ENCODE peak calls at places on chromosomes 11 and 22, in five cellular contexts. One of them, this sample, is unnamed.
A peak's percentile ranks its signal among the peaks of the same experiment; 100 is the strongest.

GRCh38 chr22:17942721-17943120 is 81.6 kb downstream of the MICAL3 start:
- DNase-seq in ascending aorta: no peak
- DNase-seq in H1: no peak
- DNase-seq in tibial artery: no peak
- DNase-seq in lower lobe of right lung: no peak
- DNase-seq in this sample: no peak

GRCh38 chr11:93248602-93249001 is 50.8 kb upstream of the SLC36A4 start:
- DNase-seq in ascending aorta: no peak
- DNase-seq in H1: no peak
- DNase-seq in lower lobe of right lung: no peak
- DNase-seq in tibial artery: no peak
- DNase-seq in this sample: no peak

GRCh38 chr22:19497245-19497644 is 17.5 kb downstream of the CDC45 start:
- DNase-seq in H1: no peak
- DNase-seq in ascending aorta: peak; percentile 50
- DNase-seq in lower lobe of right lung: no peak
- DNase-seq in tibial artery: peak; percentile 43
- DNase-seq in this sample: no peak

GRCh38 chr11:79691445-79691844 is 250.6 kb upstream of the TENM4 start:
- DNase-seq in H1: no peak
- DNase-seq in ascending aorta: no peak
- DNase-seq in tibial artery: no peak
- DNase-seq in lower lobe of right lung: no peak
- DNase-seq in this sample: no peak

GRCh38 chr22:30159082-30159481 is 78.8 kb downstream of the HORMAD2 start:
- DNase-seq in H1: no peak
- DNase-seq in lower lobe of right lung: no peak
- DNase-seq in tibial artery: no peak
- DNase-seq in ascending aorta: no peak
- DNase-seq in this sample: no peak

GRCh38 chr11:38867338-38867737 is 2269.3 kb upstream of the RAG2 start:
- DNase-seq in ascending aorta: no peak
- DNase-seq in lower lobe of right lung: no peak
- DNase-seq in H1: no peak
- DNase-seq in tibial artery: no peak
- DNase-seq in this sample: no peak

GRCh38 chr22:19579113-19579811 is 55.1 kb upstream of the CLDN5 start:
- DNase-seq in ascending aorta: no peak
- DNase-seq in tibial artery: no peak
- DNase-seq in lower lobe of right lung: no peak
- DNase-seq in H1: no peak
- DNase-seq in this sample: no peak

GRCh38 chr11:818396-819128 is at the start of gene PNPLA2:
- DNase-seq in ascending aorta: peak; percentile 82
- DNase-seq in tibial artery: no peak
- DNase-seq in lower lobe of right lung: no peak
- DNase-seq in H1: peak; percentile 69
- DNase-seq in this sample: no peak

GRCh38 chr11:68956142-68956541 is 24.6 kb downstream of the MRGPRD start:
- DNase-seq in tibial artery: peak; percentile 62
- DNase-seq in H1: peak; percentile 85
- DNase-seq in lower lobe of right lung: no peak
- DNase-seq in ascending aorta: no peak
- DNase-seq in this sample: no peak

GRCh38 chr11:74070713-74071506 is 62.0 kb upstream of the UCP3 start:
- DNase-seq in lower lobe of right lung: no peak
- DNase-seq in H1: no peak
- DNase-seq in tibial artery: no peak
- DNase-seq in ascending aorta: no peak
- DNase-seq in this sample: no peak

GRCh38 chr11:11420512-11420911 is 67.5 kb upstream of the CSNK2A3 start:
- DNase-seq in H1: no peak
- DNase-seq in lower lobe of right lung: no peak
- DNase-seq in tibial artery: no peak
- DNase-seq in ascending aorta: no peak
- DNase-seq in this sample: no peak

GRCh38 chr11:65817815-65818680 is 15.7 kb upstream of the SNX32 start:
- DNase-seq in ascending aorta: peak; percentile 95
- DNase-seq in tibial artery: peak; percentile 95
- DNase-seq in lower lobe of right lung: peak; percentile 96
- DNase-seq in H1: peak; percentile 99
- DNase-seq in this sample: peak; percentile 54

GRCh38 chr11:16610738-16611388 is 127.6 kb upstream of the C11orf58 start:
- DNase-seq in lower lobe of right lung: peak; percentile 34
- DNase-seq in H1: peak; percentile 70
- DNase-seq in tibial artery: no peak
- DNase-seq in ascending aorta: no peak
- DNase-seq in this sample: no peak

GRCh38 chr11:16612234-16612571 is 126.2 kb upstream of the C11orf58 start:
- DNase-seq in H1: no peak
- DNase-seq in ascending aorta: no peak
- DNase-seq in lower lobe of right lung: no peak
- DNase-seq in tibial artery: no peak
- DNase-seq in this sample: no peak

GRCh38 chr11:16613401-16614381 is 124.8 kb upstream of the C11orf58 start:
- DNase-seq in H1: peak; percentile 92
- DNase-seq in tibial artery: peak; percentile 93
- DNase-seq in lower lobe of right lung: peak; percentile 87
- DNase-seq in ascending aorta: peak; percentile 88
- DNase-seq in this sample: no peak

GRCh38 chr11:16611395-16612233 is 126.8 kb upstream of the C11orf58 start:
- DNase-seq in H1: no peak
- DNase-seq in lower lobe of right lung: no peak
- DNase-seq in tibial artery: no peak
- DNase-seq in ascending aorta: no peak
- DNase-seq in this sample: no peak

GRCh38 chr11:16612801-16613400 is 125.5 kb upstream of the C11orf58 start:
- DNase-seq in tibial artery: no peak
- DNase-seq in H1: no peak
- DNase-seq in ascending aorta: no peak
- DNase-seq in lower lobe of right lung: no peak
- DNase-seq in this sample: no peak
- H3K27me3 ChIP-seq in tibial artery: no peaks in the 10 kb centered on the region
- H3K27me3 ChIP-seq in H1: peaks cover 82% of the 10 kb centered on the region
- H3K27me3 ChIP-seq in ascending aorta: peaks cover 5% of the 10 kb centered on the region
- H3K27me3 ChIP-seq in lower lobe of right lung: peaks cover 80% of the 10 kb centered on the region
- H3K27me3 ChIP-seq in this sample: peaks cover 61% of the 10 kb centered on the region

DNA sequence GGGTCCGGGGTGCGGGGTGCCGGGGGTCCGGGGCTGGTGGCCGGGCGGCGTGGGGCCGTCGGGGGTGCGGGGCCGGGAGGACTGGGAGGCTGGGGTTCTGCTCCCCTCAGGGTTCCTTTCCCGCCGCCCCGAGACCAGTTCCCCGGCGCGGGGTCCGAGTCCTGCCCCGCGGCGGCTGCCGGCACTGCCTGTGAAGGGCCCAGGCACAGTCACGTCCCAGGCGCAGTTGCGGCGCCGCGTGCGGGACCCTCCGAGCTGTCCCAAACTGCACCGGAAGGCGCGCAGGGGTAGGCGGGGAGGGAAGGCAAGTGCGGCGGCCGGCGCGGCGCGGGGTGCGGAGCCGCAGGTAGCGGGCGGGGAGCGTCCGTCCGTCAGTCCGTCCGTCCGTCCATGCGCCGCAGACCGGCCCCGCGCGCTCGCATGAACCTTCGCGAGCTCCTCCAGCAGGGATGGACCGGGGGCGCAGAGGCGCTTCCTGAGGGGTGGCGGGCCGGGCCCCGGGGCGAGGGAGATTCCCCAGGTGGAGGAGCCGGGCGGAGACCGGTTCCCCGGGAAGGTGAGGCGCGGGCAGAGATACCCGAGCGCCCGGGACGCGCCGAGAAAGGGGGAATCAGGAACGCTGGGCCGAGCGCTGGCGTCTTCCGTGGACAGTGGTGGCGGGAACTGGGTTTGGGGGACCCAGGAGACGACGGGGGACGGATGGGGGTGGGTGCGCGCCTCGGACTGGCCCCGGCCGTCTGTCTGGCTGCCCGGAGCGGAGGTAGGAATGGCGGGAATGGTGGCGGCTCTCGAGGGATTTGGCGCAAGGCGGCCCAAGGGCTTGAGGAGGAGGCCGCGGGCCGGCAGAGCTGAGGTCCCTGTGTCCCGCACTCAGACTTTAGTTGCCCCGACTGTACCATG is 3.1 kb upstream of the ADORA2A start:
- DNase-seq in lower lobe of right lung: peak; percentile 62
- DNase-seq in H1: peak; percentile 77
- DNase-seq in tibial artery: no peak
- DNase-seq in ascending aorta: no peak
- DNase-seq in this sample: no peak
- H3K27ac ChIP-seq in lower lobe of right lung: peak overlapping the region; percentile 77
- H3K27ac ChIP-seq in H1: no peak overlapping the region
- H3K27ac ChIP-seq in tibial artery: no peak overlapping the region
- H3K27ac ChIP-seq in ascending aorta: no peak overlapping the region
- H3K27ac ChIP-seq in this sample: no peak overlapping the region

GRCh38 chr11:19714093-19714386 is 1.4 kb downstream of the NAV2 start:
- DNase-seq in ascending aorta: no peak
- DNase-seq in tibial artery: peak; percentile 74
- DNase-seq in H1: peak; percentile 67
- DNase-seq in lower lobe of right lung: no peak
- DNase-seq in this sample: no peak
- H3K27me3 ChIP-seq in ascending aorta: no peaks in the 10 kb centered on the region
- H3K27me3 ChIP-seq in tibial artery: no peaks in the 10 kb centered on the region
- H3K27me3 ChIP-seq in H1: peaks cover 33% of the 10 kb centered on the region
- H3K27me3 ChIP-seq in lower lobe of right lung: peaks cover 19% of the 10 kb centered on the region
- H3K27me3 ChIP-seq in this sample: peaks cover 21% of the 10 kb centered on the region

GRCh38 chr11:61535998-61536675 is 27.6 kb downstream of the LRRC10B start:
- DNase-seq in H1: no peak
- DNase-seq in tibial artery: no peak
- DNase-seq in ascending aorta: no peak
- DNase-seq in lower lobe of right lung: no peak
- DNase-seq in this sample: no peak
- H3K27ac ChIP-seq in H1: no peak overlapping the region
- H3K27ac ChIP-seq in tibial artery: no peak overlapping the region
- H3K27ac ChIP-seq in ascending aorta: no peak overlapping the region
- H3K27ac ChIP-seq in lower lobe of right lung: no peak overlapping the region
- H3K27ac ChIP-seq in this sample: no peak overlapping the region

DNA sequence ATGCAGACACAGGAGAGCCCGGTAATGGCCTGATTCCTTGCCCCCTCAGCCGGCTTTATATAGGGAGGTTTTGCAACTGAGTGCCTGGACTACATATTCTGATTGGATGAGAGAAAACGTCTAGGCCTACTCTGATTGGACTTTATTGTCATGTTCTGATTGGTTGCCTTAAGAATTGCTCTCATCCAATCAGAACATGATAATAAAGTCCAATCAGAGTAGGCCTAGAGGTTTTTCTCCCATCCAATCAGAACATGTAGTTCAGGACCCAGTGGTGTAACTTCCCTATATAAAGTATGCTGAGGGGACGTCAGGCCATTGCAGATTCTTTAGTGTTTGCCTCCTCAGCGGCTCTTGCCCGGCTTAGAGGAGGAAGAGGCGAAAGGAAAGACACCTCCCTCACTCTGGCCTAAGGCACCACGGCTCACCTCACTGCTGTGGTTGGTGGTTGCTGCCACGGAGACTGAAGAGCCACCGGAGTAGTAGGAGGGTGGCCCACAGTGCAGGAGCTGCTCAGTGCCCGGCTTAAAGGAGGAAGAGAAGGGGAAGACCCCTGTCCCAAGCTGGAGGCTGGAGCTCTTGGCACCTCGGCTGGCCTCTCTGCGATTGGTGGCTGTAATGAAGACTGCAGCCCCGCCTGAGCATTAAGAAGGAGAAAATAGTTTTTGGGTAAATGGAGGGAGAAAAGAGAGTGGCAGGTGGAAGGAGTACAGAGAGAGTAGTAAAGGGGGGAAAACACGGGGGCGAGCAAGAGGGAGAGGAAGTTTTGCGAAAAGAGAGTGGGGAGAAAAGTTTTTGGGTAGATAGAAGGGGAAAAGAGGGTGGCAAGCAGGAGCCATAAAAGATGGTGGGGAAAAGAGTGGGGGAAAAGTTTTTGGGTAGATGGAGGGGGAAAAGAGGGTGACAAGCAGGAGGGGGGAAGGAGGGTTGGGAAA is 116.7 kb upstream of the SERPIND1 start:
- DNase-seq in ascending aorta: no peak
- DNase-seq in tibial artery: no peak
- DNase-seq in H1: peak; percentile 16
- DNase-seq in lower lobe of right lung: no peak
- DNase-seq in this sample: no peak
- H3K27me3 ChIP-seq in ascending aorta: no peaks in the 10 kb centered on the region
- H3K27me3 ChIP-seq in tibial artery: no peaks in the 10 kb centered on the region
- H3K27me3 ChIP-seq in H1: no peaks in the 10 kb centered on the region
- H3K27me3 ChIP-seq in lower lobe of right lung: no peaks in the 10 kb centered on the region
- H3K27me3 ChIP-seq in this sample: no peaks in the 10 kb centered on the region

GRCh38 chr11:43954241-43954640 is 11.8 kb downstream of the C11orf96 start:
- DNase-seq in tibial artery: no peak
- DNase-seq in lower lobe of right lung: no peak
- DNase-seq in H1: no peak
- DNase-seq in ascending aorta: peak; percentile 16
- DNase-seq in this sample: no peak
- H3K27ac ChIP-seq in tibial artery: no peak overlapping the region
- H3K27ac ChIP-seq in lower lobe of right lung: no peak overlapping the region
- H3K27ac ChIP-seq in H1: peak overlapping the region; percentile 54
- H3K27ac ChIP-seq in ascending aorta: no peak overlapping the region
- H3K27ac ChIP-seq in this sample: no peak overlapping the region

GRCh38 chr22:37570661-37570976 is 9.3 kb downstream of the LGALS2 start:
- DNase-seq in tibial artery: no peak
- DNase-seq in H1: no peak
- DNase-seq in lower lobe of right lung: no peak
- DNase-seq in ascending aorta: no peak
- DNase-seq in this sample: no peak
- H3K27me3 ChIP-seq in tibial artery: no peaks in the 10 kb centered on the region
- H3K27me3 ChIP-seq in H1: no peaks in the 10 kb centered on the region
- H3K27me3 ChIP-seq in lower lobe of right lung: no peaks in the 10 kb centered on the region
- H3K27me3 ChIP-seq in ascending aorta: no peaks in the 10 kb centered on the region
- H3K27me3 ChIP-seq in this sample: no peaks in the 10 kb centered on the region

GRCh38 chr11:2671748-2672147 is 28.0 kb downstream of the KCNQ1OT1 start:
- DNase-seq in H1: peak; percentile 17
- DNase-seq in tibial artery: peak; percentile 53
- DNase-seq in ascending aorta: peak; percentile 49
- DNase-seq in lower lobe of right lung: no peak
- DNase-seq in this sample: no peak
- H3K27ac ChIP-seq in H1: no peak overlapping the region
- H3K27ac ChIP-seq in tibial artery: no peak overlapping the region
- H3K27ac ChIP-seq in ascending aorta: no peak overlapping the region
- H3K27ac ChIP-seq in lower lobe of right lung: no peak overlapping the region
- H3K27ac ChIP-seq in this sample: no peak overlapping the region

This sample was measured in iPS DF 6.9.